ENCODE peak calls at places on chromosome 12, in four cellular contexts. T is naive thymus-derived CD8-positive, alpha-beta T cell; I is activated CD4-positive, CD25-positive, alpha-beta regulatory T cell treated with anti-CD3 and anti-CD28 coated beads, Interleukin-2, amount 50 U/mL, for 16 hours; U is substantia nigra. Q is an unnamed sample.

GRCh38 chr12:57046947-57047890 is 2.7 kb downstream of the MYO1A start:
- DNase-seq in T (no peak), I (no peak), U (no peak), Q (no peak)

GRCh38 chr12:26156201-26156871 is 31.5 kb upstream of the BHLHE41 start:
- DNase-seq in T (peak; percentile 9), I (no peak), U (no peak), Q (no peak)

GRCh38 chr12:117143008-117143532 is 43.9 kb upstream of the TESC start:
- DNase-seq in T (no peak), I (no peak), U (no peak), Q (no peak)

GRCh38 chr12:7093892-7094291 is 1.6 kb upstream of the C1R start:
- DNase-seq in T (no peak), I (no peak), U (no peak), Q (no peak)

GRCh38 chr12:51643951-51644350 is 52.9 kb downstream of the SCN8A start:
- DNase-seq in T (no peak), I (no peak), U (no peak), Q (no peak)

GRCh38 chr12:89347325-89347829 is 4.9 kb downstream of the DUSP6 start:
- DNase-seq in T (no peak), I (no peak), U (no peak), Q (no peak)

GRCh38 chr12:120276734-120277133 is 11.2 kb upstream of the PXN start:
- DNase-seq in T (no peak), I (no peak), U (no peak), Q (no peak)

GRCh38 chr12:6773662-6774351 is 1.5 kb downstream of the LAG3 start:
- DNase-seq in T (no peak), I (no peak), U (no peak), Q (no peak)

GRCh38 chr12:76383988-76384387 is 35.8 kb upstream of the BBS10 start:
- DNase-seq in T (no peak), I (no peak), U (no peak), Q (no peak)

GRCh38 chr12:50647479-50647878 is 116.4 kb upstream of the ATF1 start:
- DNase-seq in T (no peak), I (no peak), U (no peak), Q (no peak)

GRCh38 chr12:89064780-89065179 is 287.5 kb downstream of the DUSP6 start:
- DNase-seq in T (no peak), I (no peak), U (no peak), Q (no peak)

GRCh38 chr12:51970904-51971646 is 19.6 kb downstream of the ACVR1B start:
- DNase-seq in T (no peak), I (no peak), U (no peak), Q (no peak)

GRCh38 chr12:52740591-52740990 is 36.6 kb downstream of the KRT76 start:
- DNase-seq in T (no peak), I (no peak), U (no peak), Q (no peak)

GRCh38 chr12:26741828-26742227 is 91.2 kb downstream of the ITPR2 start:
- DNase-seq in T (no peak), I (no peak), U (no peak), Q (no peak)

GRCh38 chr12:104499668-104500328 is 43.0 kb downstream of the CHST11 start:
- DNase-seq in T (no peak), I (no peak), U (no peak), Q (no peak)

GRCh38 chr12:47812797-47813490 is 6.8 kb downstream of the HDAC7 start:
- DNase-seq in T (peak; percentile 87), I (peak; percentile 90), U (peak; percentile 70), Q (peak; percentile 95)

GRCh38 chr12:100521958-100522357 is 48.3 kb downstream of the NR1H4 start:
- DNase-seq in T (no peak), I (no peak), U (no peak), Q (no peak)

GRCh38 chr12:51362747-51363342 is 16.4 kb upstream of the CELA1 start:
- DNase-seq in T (no peak), I (no peak), U (no peak), Q (no peak)

GRCh38 chr12:130139971-130140547 is 22.2 kb upstream of the FZD10 start:
- DNase-seq in T (no peak), I (no peak), U (no peak), Q (no peak)

GRCh38 chr12:118034429-118035193 is 18.1 kb downstream of the RFC5 start:
- DNase-seq in T (no peak), I (no peak), U (no peak), Q (no peak)

GRCh38 chr12:117827660-117828059 is 141.1 kb downstream of the KSR2 start:
- DNase-seq in T (no peak), I (no peak), U (no peak), Q (no peak)

GRCh38 chr12:105240233-105240632 is 4.3 kb upstream of the APPL2 start:
- DNase-seq in T (no peak), I (no peak), U (no peak), Q (no peak)

GRCh38 chr12:6432991-6433390 is 11.8 kb upstream of the CD27 start:
- DNase-seq in T (no peak), I (no peak), U (no peak), Q (no peak)

GRCh38 chr12:115943310-115943629 is 334.2 kb downstream of the MED13L start:
- DNase-seq in T (no peak), I (no peak), U (no peak), Q (no peak)

GRCh38 chr12:18382486-18382885 is 121.2 kb downstream of the PIK3C2G start:
- DNase-seq in T (no peak), I (no peak), U (no peak), Q (no peak)

GRCh38 chr12:1933342-1933992 is 15.0 kb upstream of the CACNA2D4 start:
- DNase-seq in T (no peak), I (no peak), U (no peak), Q (peak; percentile 82)